ENCODE peak calls at places on chromosomes 11 and 22, in seven cellular contexts. One of them, this sample, is unnamed.

GRCh38 chr11:68843703-68844312 is 2.1 kb upstream of the CPT1A start:
- DNase-seq in HuH-7: peak
- DNase-seq in CD8-positive, alpha-beta T cell: peak
- DNase-seq in substantia nigra: no peak
- DNase-seq in pulmonary artery endothelial cell: no peak
- DNase-seq in activated T-helper 1 cell treated with anti-CD3 and anti-CD28 coated beads, Interleukin-12 subunit alpha, Interleukin-12 subunit beta, Interleukin-2, Interleukin-4 antibody, amounts not matched to agents 30 ng/mL and 10 ng/mL and 1 ng/mL, durations not matched to agents 14 hours and 24 hours and 36 hours: peak
- DNase-seq in adipocyte: no peak
- DNase-seq in this sample: no peak

GRCh38 chr11:132632641-132633124 is 899.6 kb downstream of the OPCML start:
- DNase-seq in pulmonary artery endothelial cell: no peak
- DNase-seq in HuH-7: no peak
- DNase-seq in CD8-positive, alpha-beta T cell: no peak
- DNase-seq in adipocyte: peak
- DNase-seq in activated T-helper 1 cell treated with anti-CD3 and anti-CD28 coated beads, Interleukin-12 subunit alpha, Interleukin-12 subunit beta, Interleukin-2, Interleukin-4 antibody, amounts not matched to agents 30 ng/mL and 10 ng/mL and 1 ng/mL, durations not matched to agents 14 hours and 24 hours and 36 hours: no peak
- DNase-seq in substantia nigra: no peak
- DNase-seq in this sample: peak

GRCh38 chr22:23212061-23213030 is 32.0 kb downstream of the BCR start:
- DNase-seq in activated T-helper 1 cell treated with anti-CD3 and anti-CD28 coated beads, Interleukin-12 subunit alpha, Interleukin-12 subunit beta, Interleukin-2, Interleukin-4 antibody, amounts not matched to agents 30 ng/mL and 10 ng/mL and 1 ng/mL, durations not matched to agents 14 hours and 24 hours and 36 hours: no peak
- DNase-seq in substantia nigra: no peak
- DNase-seq in CD8-positive, alpha-beta T cell: no peak
- DNase-seq in adipocyte: no peak
- DNase-seq in HuH-7: no peak
- DNase-seq in pulmonary artery endothelial cell: no peak
- DNase-seq in this sample: no peak

GRCh38 chr22:38755155-38755910 is 465 bp downstream of the SUN2 start:
- DNase-seq in activated T-helper 1 cell treated with anti-CD3 and anti-CD28 coated beads, Interleukin-12 subunit alpha, Interleukin-12 subunit beta, Interleukin-2, Interleukin-4 antibody, amounts not matched to agents 30 ng/mL and 10 ng/mL and 1 ng/mL, durations not matched to agents 14 hours and 24 hours and 36 hours: peak
- DNase-seq in CD8-positive, alpha-beta T cell: no peak
- DNase-seq in HuH-7: peak
- DNase-seq in pulmonary artery endothelial cell: peak
- DNase-seq in substantia nigra: peak
- DNase-seq in adipocyte: peak
- DNase-seq in this sample: no peak

GRCh38 chr22:35739076-35739475 is 21.4 kb downstream of the APOL5 start:
- DNase-seq in adipocyte: no peak
- DNase-seq in activated T-helper 1 cell treated with anti-CD3 and anti-CD28 coated beads, Interleukin-12 subunit alpha, Interleukin-12 subunit beta, Interleukin-2, Interleukin-4 antibody, amounts not matched to agents 30 ng/mL and 10 ng/mL and 1 ng/mL, durations not matched to agents 14 hours and 24 hours and 36 hours: no peak
- DNase-seq in pulmonary artery endothelial cell: no peak
- DNase-seq in substantia nigra: no peak
- DNase-seq in CD8-positive, alpha-beta T cell: no peak
- DNase-seq in HuH-7: no peak
- DNase-seq in this sample: no peak

GRCh38 chr11:45104790-45105084 is 41.7 kb upstream of the PRDM11 start:
- DNase-seq in CD8-positive, alpha-beta T cell: no peak
- DNase-seq in pulmonary artery endothelial cell: no peak
- DNase-seq in activated T-helper 1 cell treated with anti-CD3 and anti-CD28 coated beads, Interleukin-12 subunit alpha, Interleukin-12 subunit beta, Interleukin-2, Interleukin-4 antibody, amounts not matched to agents 30 ng/mL and 10 ng/mL and 1 ng/mL, durations not matched to agents 14 hours and 24 hours and 36 hours: no peak
- DNase-seq in substantia nigra: no peak
- DNase-seq in HuH-7: no peak
- DNase-seq in adipocyte: no peak
- DNase-seq in this sample: no peak

GRCh38 chr11:2830030-2830812 is 55.4 kb downstream of the CDKN1C start:
- DNase-seq in adipocyte: no peak
- DNase-seq in substantia nigra: no peak
- DNase-seq in activated T-helper 1 cell treated with anti-CD3 and anti-CD28 coated beads, Interleukin-12 subunit alpha, Interleukin-12 subunit beta, Interleukin-2, Interleukin-4 antibody, amounts not matched to agents 30 ng/mL and 10 ng/mL and 1 ng/mL, durations not matched to agents 14 hours and 24 hours and 36 hours: no peak
- DNase-seq in CD8-positive, alpha-beta T cell: no peak
- DNase-seq in pulmonary artery endothelial cell: no peak
- DNase-seq in HuH-7: no peak
- DNase-seq in this sample: no peak

GRCh38 chr11:22343411-22344032 is 5.3 kb downstream of the SLC17A6 start:
- DNase-seq in pulmonary artery endothelial cell: no peak
- DNase-seq in adipocyte: no peak
- DNase-seq in activated T-helper 1 cell treated with anti-CD3 and anti-CD28 coated beads, Interleukin-12 subunit alpha, Interleukin-12 subunit beta, Interleukin-2, Interleukin-4 antibody, amounts not matched to agents 30 ng/mL and 10 ng/mL and 1 ng/mL, durations not matched to agents 14 hours and 24 hours and 36 hours: no peak
- DNase-seq in CD8-positive, alpha-beta T cell: no peak
- DNase-seq in substantia nigra: no peak
- DNase-seq in HuH-7: no peak
- DNase-seq in this sample: no peak

GRCh38 chr22:38412435-38413084 is 42.4 kb downstream of the KCNJ4 start:
- DNase-seq in adipocyte: no peak
- DNase-seq in activated T-helper 1 cell treated with anti-CD3 and anti-CD28 coated beads, Interleukin-12 subunit alpha, Interleukin-12 subunit beta, Interleukin-2, Interleukin-4 antibody, amounts not matched to agents 30 ng/mL and 10 ng/mL and 1 ng/mL, durations not matched to agents 14 hours and 24 hours and 36 hours: peak
- DNase-seq in HuH-7: no peak
- DNase-seq in substantia nigra: no peak
- DNase-seq in CD8-positive, alpha-beta T cell: peak
- DNase-seq in pulmonary artery endothelial cell: no peak
- DNase-seq in this sample: no peak